ENCODE peak calls at places on chromosome 21, in seven cellular contexts. Q is right cardiac atrium, F is fibroblast of lung, I is heart left ventricle, X is PC-3, C is Peyer's patch, J is K562. Y is an unnamed sample. For H3K4me1, the result is how much of the 10 kb centered on the place peaks cover.

GRCh38 chr21:38959686-38960049 is 153.9 kb downstream of the ETS2 start:
- DNase-seq in Q (no peak), F (no peak), I (no peak), X (no peak), C (no peak), J (no peak), Y (no peak)

GRCh38 chr21:36310016-36310415 is 10.0 kb upstream of the MORC3 start:
- DNase-seq in Q (no peak), F (no peak), I (no peak), X (no peak), C (peak), J (no peak), Y (no peak)

GRCh38 chr21:23127973-23128372 is 2129.8 kb downstream of the NCAM2 start:
- DNase-seq in Q (no peak), F (no peak), I (no peak), X (no peak), C (no peak), J (no peak), Y (no peak)

GRCh38 chr21:46111193-46111571 is 13.3 kb downstream of the COL6A2 start:
- DNase-seq in Q (peak), F (no peak), I (no peak), X (no peak), C (no peak), J (no peak), Y (no peak)

GRCh38 chr21:46080171-46081021 is 17.5 kb upstream of the COL6A2 start:
- DNase-seq in Q (peak), F (no peak), I (peak), X (no peak), C (peak), J (no peak), Y (no peak)

GRCh38 chr21:44374601-44375280 is 21.3 kb downstream of the TRPM2 start:
- DNase-seq in Q (no peak), F (no peak), I (no peak), X (no peak), C (peak), J (no peak), Y (no peak)

GRCh38 chr21:40765771-40766170 is 81.2 kb downstream of the DSCAM start:
- DNase-seq in Q (no peak), F (no peak), I (no peak), X (no peak), C (no peak), J (no peak), Y (no peak)

GRCh38 chr21:46142581-46143473 is 12.6 kb downstream of the FTCD start:
- DNase-seq in Q (peak), F (no peak), I (peak), X (no peak), C (no peak), J (no peak), Y (peak)

GRCh38 chr21:35475006-35475405 is 425.9 kb upstream of the RUNX1 start:
- DNase-seq in Q (no peak), F (peak), I (no peak), X (no peak), C (no peak), J (no peak), Y (no peak)

GRCh38 chr21:27647921-27648320 is 681.0 kb upstream of the ADAMTS5 start:
- DNase-seq in Q (no peak), F (no peak), I (no peak), X (peak), C (no peak), J (no peak), Y (no peak)

GRCh38 chr21:34243562-34243961 is 120.2 kb upstream of the KCNE2 start:
- DNase-seq in Q (no peak), F (peak), I (no peak), X (peak), C (peak), J (peak), Y (no peak)

GRCh38 chr21:43657355-43658093 is 1.8 kb downstream of the HSF2BP start:
- DNase-seq in Q (peak), F (no peak), I (peak), X (no peak), C (no peak), J (no peak), Y (no peak)

GRCh38 chr21:25506887-25507286 is 100.4 kb downstream of the MRPL39 start:
- DNase-seq in Q (no peak), F (peak), I (no peak), X (peak), C (no peak), J (no peak), Y (no peak)

GRCh38 chr21:25508364-25508763 is 98.9 kb downstream of the MRPL39 start:
- DNase-seq in Q (no peak), F (peak), I (no peak), X (no peak), C (no peak), J (no peak), Y (no peak)

GRCh38 chr21:27300770-27301169 is 333.9 kb upstream of the ADAMTS5 start:
- DNase-seq in Q (no peak), F (peak), I (no peak), X (no peak), C (no peak), J (no peak), Y (no peak)

GRCh38 chr21:38498057-38498833 is at the start of gene ERG:
- DNase-seq in Q (no peak), F (no peak), I (no peak), X (no peak), C (no peak), J (no peak), Y (no peak)

GRCh38 chr21:33558777-33559421 is 16.1 kb downstream of the SON start:
- DNase-seq in Q (no peak), F (no peak), I (no peak), X (no peak), C (no peak), J (no peak), Y (no peak)

GRCh38 chr21:40622531-40622930 is 224.4 kb downstream of the DSCAM start:
- DNase-seq in Q (no peak), F (peak), I (no peak), X (no peak), C (no peak), J (no peak), Y (no peak)

GRCh38 chr21:44994581-44995171 is 54.8 kb downstream of the SLX9 start:
- DNase-seq in Q (peak), F (no peak), I (peak), X (no peak), C (no peak), J (no peak), Y (no peak)

GRCh38 chr21:41071410-41071809 is 96.5 kb upstream of the BACE2 start:
- DNase-seq in Q (peak), F (no peak), I (no peak), X (peak), C (no peak), J (peak), Y (no peak)

GRCh38 chr21:35227774-35228173 is 178.7 kb upstream of the RUNX1 start:
- DNase-seq in Q (no peak), F (no peak), I (no peak), X (no peak), C (peak), J (no peak), Y (peak)

GRCh38 chr21:35559128-35559831 is 501.0 kb downstream of the SETD4 start:
- DNase-seq in Q (no peak), F (peak), I (no peak), X (no peak), C (no peak), J (peak), Y (no peak)

GRCh38 chr21:20591294-20591693 is 406.9 kb upstream of the NCAM2 start:
- DNase-seq in Q (no peak), F (peak), I (no peak), X (peak), C (no peak), J (no peak), Y (no peak)

GRCh38 chr21:20110368-20110767 is 887.8 kb upstream of the NCAM2 start:
- DNase-seq in Q (no peak), F (no peak), I (no peak), X (no peak), C (no peak), J (no peak), Y (no peak)

GRCh38 chr21:28636988-28637691 is 355.5 kb downstream of the LTN1 start:
- DNase-seq in Q (no peak), F (peak), I (no peak), X (peak), C (no peak), J (no peak), Y (no peak)

GRCh38 chr21:38797470-38797869 is 8.3 kb upstream of the ETS2 start:
- DNase-seq in Q (no peak), F (peak), I (no peak), X (peak), C (peak), J (peak), Y (no peak)

GRCh38 chr21:45356653-45357435 is 48.1 kb upstream of the COL18A1 start:
- DNase-seq in Q (peak), F (no peak), I (peak), X (no peak), C (no peak), J (no peak), Y (no peak)

GRCh38 chr21:44728716-44729115 is 17.3 kb upstream of the TSPEAR start:
- DNase-seq in Q (no peak), F (no peak), I (no peak), X (no peak), C (no peak), J (no peak), Y (no peak)

GRCh38 chr21:31554511-31555022 is 104.9 kb upstream of the SOD1 start:
- DNase-seq in Q (no peak), F (peak), I (no peak), X (peak), C (no peak), J (no peak), Y (no peak)

GRCh38 chr21:31557956-31558838 is 101.3 kb upstream of the SOD1 start:
- DNase-seq in Q (no peak), F (peak), I (no peak), X (peak), C (no peak), J (no peak), Y (peak)

GRCh38 chr21:31555741-31556191 is 103.7 kb upstream of the SOD1 start:
- DNase-seq in Q (no peak), F (no peak), I (no peak), X (no peak), C (no peak), J (no peak), Y (no peak)

GRCh38 chr21:31557421-31557955 is 102.0 kb upstream of the SOD1 start:
- DNase-seq in Q (peak), F (no peak), I (no peak), X (no peak), C (no peak), J (no peak), Y (no peak)

DNA sequence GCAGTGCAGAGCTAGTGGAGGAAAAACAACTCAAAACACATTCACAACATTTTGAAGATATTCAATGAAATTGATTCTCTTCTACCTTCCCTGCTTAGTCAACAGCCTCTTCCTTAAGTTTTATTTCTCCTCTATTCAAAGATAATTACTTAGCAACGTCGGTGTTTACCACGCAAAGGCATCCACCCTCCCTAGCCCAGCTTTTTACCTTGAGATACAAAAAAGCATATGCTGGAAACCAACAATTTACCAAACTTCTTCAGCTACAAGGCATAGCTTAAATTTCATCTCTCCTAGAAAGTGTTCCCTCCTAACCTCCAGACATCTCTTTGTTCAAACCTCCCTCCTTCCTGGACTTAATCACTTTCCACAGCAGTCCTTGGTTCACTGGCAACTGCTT is 102.8 kb upstream of the SOD1 start:
- DNase-seq in Q (no peak), F (no peak), I (no peak), X (no peak), C (no peak), J (no peak), Y (no peak)
- H3K4me3 ChIP-seq in Q (no peak), F (no peak), I (no peak), X (no peak), C (no peak), J (no peak), Y (no peak)

DNA sequence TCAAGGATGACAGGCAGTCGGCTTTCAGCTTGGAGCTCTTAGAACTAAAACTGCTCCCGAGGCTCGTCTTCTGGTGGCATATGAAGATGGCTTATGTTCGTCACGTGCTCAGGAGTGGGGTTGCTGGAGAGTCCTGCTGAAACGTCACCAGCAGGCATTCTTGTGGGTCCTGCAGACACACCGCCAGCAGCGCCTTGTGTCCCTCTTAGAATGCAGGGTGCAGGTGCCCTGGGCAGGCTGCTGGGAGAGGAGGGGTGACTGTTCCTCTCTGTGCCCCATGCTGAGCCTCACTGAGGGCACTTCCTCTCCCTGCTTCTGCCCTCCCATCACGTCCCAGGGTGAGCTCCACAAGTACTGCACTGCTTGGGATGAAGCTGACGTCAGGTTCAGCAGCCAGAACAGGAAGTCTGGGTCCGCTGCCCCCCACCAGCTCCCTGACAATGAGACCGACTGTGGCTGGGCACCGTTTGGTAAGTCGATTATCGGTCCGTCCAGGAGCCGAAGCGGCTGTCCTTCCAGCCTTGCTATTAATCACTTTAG is 20.8 kb downstream of the SLC37A1 start:
- DNase-seq in Q (no peak), F (no peak), I (no peak), X (no peak), C (peak), J (no peak), Y (no peak)
- H3K4me1 ChIP-seq in Q (under half), F (under half), I (under half), X (under half), C (under half), J (under half), Y (under half)

DNA sequence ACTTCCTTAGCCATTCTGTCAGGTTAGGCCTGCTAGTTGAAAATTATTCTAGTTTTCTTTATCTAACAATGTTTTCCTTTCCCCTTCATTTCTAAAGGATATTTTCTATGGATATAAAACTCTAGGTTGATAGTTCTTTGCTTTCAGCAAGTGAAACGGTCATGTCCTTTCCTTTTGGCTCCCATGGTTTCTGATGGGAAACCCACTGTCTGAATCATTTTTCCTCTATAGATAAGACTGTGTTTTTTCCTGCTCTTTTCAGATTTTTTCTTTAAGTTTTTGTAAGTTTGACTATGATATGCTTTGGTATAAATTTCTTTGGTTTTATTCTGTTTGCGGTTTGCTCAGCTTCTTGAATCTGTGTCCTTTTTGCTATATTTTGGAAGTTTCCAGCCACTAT is 800.9 kb downstream of the USP25 start:
- DNase-seq in Q (no peak), F (peak), I (no peak), X (no peak), C (no peak), J (no peak), Y (no peak)
- H3K27ac ChIP-seq in Q (no peak), F (no peak), I (no peak), X (no peak), C (no peak), J (no peak), Y (no peak)

GRCh38 chr21:15080504-15080903 is 15.7 kb upstream of the NRIP1 start:
- DNase-seq in Q (no peak), F (no peak), I (no peak), X (no peak), C (no peak), J (no peak), Y (no peak)
- H3K4me3 ChIP-seq in Q (no peak), F (no peak), I (no peak), X (no peak), C (no peak), J (no peak), Y (no peak)

DNA sequence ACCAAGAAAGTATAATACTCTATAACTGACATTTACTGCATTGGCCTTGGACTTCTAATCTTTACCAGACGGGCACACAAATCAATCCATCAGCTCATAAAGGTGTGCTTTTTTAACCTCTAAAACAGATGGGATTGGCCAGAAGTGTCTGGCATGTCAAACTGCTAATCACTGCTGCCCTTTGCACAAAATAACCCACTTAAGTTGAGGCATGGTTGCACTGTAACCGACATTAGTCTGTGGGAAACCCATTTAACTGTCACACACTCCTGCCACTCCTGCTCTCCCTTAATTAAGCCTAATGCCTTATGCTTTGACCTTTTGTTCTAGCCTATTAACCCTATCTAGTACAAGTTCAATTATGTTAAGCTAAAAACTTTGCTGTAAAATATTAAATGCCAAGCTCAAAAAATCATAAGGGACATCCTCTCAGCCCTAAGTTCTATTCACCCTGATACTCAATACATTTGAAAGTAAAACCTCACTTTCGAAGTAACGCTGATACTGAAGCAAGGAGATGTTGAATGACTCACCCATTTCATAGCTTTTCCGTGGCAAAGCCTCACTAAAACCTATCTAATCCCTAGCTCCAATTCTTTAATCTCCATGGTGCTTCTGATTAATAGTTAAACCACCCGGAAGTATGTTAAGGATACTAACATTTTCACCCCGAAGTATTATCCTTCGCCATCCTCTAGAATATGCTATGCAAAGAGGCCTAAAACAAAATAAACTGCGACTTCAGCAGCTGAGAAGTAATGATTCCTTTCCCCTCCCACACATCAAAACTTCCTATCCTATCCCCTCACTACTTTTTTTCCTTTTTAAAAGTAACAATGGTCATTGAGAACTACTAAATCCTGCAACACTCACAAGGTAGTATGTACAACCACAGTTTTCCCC is 12.9 kb downstream of the NRIP1 start:
- DNase-seq in Q (no peak), F (peak), I (no peak), X (peak), C (no peak), J (peak), Y (no peak)
- H3K4me1 ChIP-seq in Q (under half), F (under half), I (half or more), X (half or more), C (under half), J (under half), Y (under half)

GRCh38 chr21:31158789-31159581 is 120.7 kb upstream of the KRTAP19-8 start:
- DNase-seq in Q (no peak), F (no peak), I (no peak), X (no peak), C (no peak), J (no peak), Y (peak)

GRCh38 chr21:31157756-31158155 is 119.5 kb upstream of the KRTAP19-8 start:
- DNase-seq in Q (no peak), F (peak), I (no peak), X (no peak), C (no peak), J (no peak), Y (no peak)

GRCh38 chr21:31162079-31162699 is 123.9 kb upstream of the KRTAP19-8 start:
- DNase-seq in Q (no peak), F (no peak), I (no peak), X (no peak), C (no peak), J (no peak), Y (no peak)

GRCh38 chr21:31161157-31161556 is 122.9 kb upstream of the KRTAP19-8 start:
- DNase-seq in Q (peak), F (peak), I (no peak), X (no peak), C (no peak), J (no peak), Y (no peak)

DNA sequence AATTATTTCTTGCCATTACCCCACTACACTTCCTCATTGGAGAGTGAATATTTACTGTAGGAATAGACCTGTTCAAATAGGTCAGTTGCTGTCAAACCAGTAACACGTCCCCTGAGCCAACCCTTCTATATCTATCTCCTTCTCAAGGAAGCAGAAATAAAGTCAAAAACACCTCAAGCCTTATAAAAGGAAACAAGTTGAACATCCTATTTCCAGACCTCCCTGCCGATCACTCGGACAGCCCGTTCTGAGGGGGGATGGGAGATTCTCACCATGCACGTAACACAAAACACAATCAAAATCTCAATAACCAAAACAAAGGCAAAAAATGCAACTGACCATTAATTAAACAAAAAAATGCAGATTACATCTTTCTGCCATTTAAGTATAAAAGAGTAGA is 121.5 kb upstream of the KRTAP19-8 start:
- DNase-seq in Q (no peak), F (no peak), I (no peak), X (no peak), C (no peak), J (no peak), Y (no peak)
- H3K27ac ChIP-seq in Q (no peak), F (no peak), I (no peak), X (no peak), C (peak), J (no peak), Y (peak)

Y was measured in CD4-positive, alpha-beta memory T cell.